ENCODE peak calls at places on chromosomes 4 and X, in nine cellular contexts. G, M, J, W, U, K, D, R and I are unnamed samples.

GRCh38 chr4:40978548-40978947 is 228.8 kb downstream of the NSUN7 start:
- DNase-seq in G (no peak), M (peak; percentile 20), J (no peak), W (no peak), U (no peak), K (no peak), D (no peak), R (no peak), I (no peak)

GRCh38 chrX:19593684-19594083 is 78.4 kb upstream of the MAP3K15 start:
- DNase-seq in G (no peak), M (peak; percentile 74), J (no peak), W (no peak), U (no peak), K (peak; percentile 22), D (no peak), R (no peak), I (peak; percentile 12)

GRCh38 chr4:5890063-5890727 is 2.7 kb downstream of the CRMP1 start:
- DNase-seq in G (no peak), M (no peak), J (peak; percentile 77), W (no peak), U (no peak), K (no peak), D (no peak), R (no peak), I (peak; percentile 72)

GRCh38 chrX:79259073-79259689 is 108.0 kb downstream of the ITM2A start:
- DNase-seq in G (peak; percentile 13), M (no peak), J (no peak), W (peak; percentile 13), U (no peak), K (no peak), D (no peak), R (peak; percentile 13), I (no peak)

GRCh38 chr4:72842323-72842722 is 227.2 kb downstream of the COX18 start:
- DNase-seq in G (no peak), M (peak; percentile 18), J (no peak), W (no peak), U (no peak), K (no peak), D (no peak), R (no peak), I (no peak)

GRCh38 chrX:25013593-25014365 is 2.0 kb downstream of the ARX start:
- DNase-seq in G (no peak), M (no peak), J (no peak), W (no peak), U (no peak), K (no peak), D (no peak), R (no peak), I (no peak)

GRCh38 chr4:147492761-147493160 is 11.9 kb downstream of the EDNRA start:
- DNase-seq in G (no peak), M (peak; percentile 35), J (no peak), W (no peak), U (peak; percentile 36), K (no peak), D (no peak), R (no peak), I (no peak)

GRCh38 chr4:116531870-116532269 is 553.5 kb downstream of the TRAM1L1 start:
- DNase-seq in G (no peak), M (no peak), J (no peak), W (no peak), U (no peak), K (no peak), D (no peak), R (no peak), I (no peak)

GRCh38 chr4:173821031-173821430 is 291.0 kb upstream of the HAND2 start:
- DNase-seq in G (no peak), M (peak; percentile 55), J (no peak), W (no peak), U (no peak), K (peak; percentile 23), D (no peak), R (no peak), I (no peak)

GRCh38 chrX:15497865-15498264 is 2.7 kb upstream of the BMX start:
- DNase-seq in G (peak; percentile 10), M (peak; percentile 36), J (no peak), W (peak; percentile 2), U (no peak), K (peak; percentile 46), D (no peak), R (peak; percentile 5), I (peak; percentile 37)

GRCh38 chr4:72966652-72967051 is 102.9 kb downstream of the COX18 start:
- DNase-seq in G (no peak), M (no peak), J (no peak), W (no peak), U (no peak), K (peak; percentile 33), D (no peak), R (no peak), I (no peak)

GRCh38 chr4:142406051-142406549 is 440.0 kb downstream of the INPP4B start:
- DNase-seq in G (no peak), M (peak; percentile 35), J (no peak), W (no peak), U (no peak), K (peak; percentile 57), D (no peak), R (no peak), I (no peak)

GRCh38 chr4:28179126-28179525 is 1318.5 kb downstream of the STIM2 start:
- DNase-seq in G (no peak), M (peak; percentile 0), J (no peak), W (no peak), U (no peak), K (no peak), D (no peak), R (no peak), I (no peak)

GRCh38 chrX:153769158-153769864 is 5.3 kb downstream of the PLXNB3 start:
- DNase-seq in G (no peak), M (no peak), J (no peak), W (no peak), U (no peak), K (no peak), D (peak; percentile 81), R (no peak), I (no peak)